ENCODE peak calls at places on chromosomes 12 and 14, in six cellular contexts. X is RWPE2; V is fibroblast of lung; A is thyroid gland; R is neural progenitor cell; Q is CD8-positive, alpha-beta memory T cell. T is an unnamed sample. For H3K36me3, the result is how much of the 10 kb centered on the place peaks cover.

GRCh38 chr12:127509066-127509778 is 757.7 kb upstream of the TMEM132C start:
- DNase-seq in X (no peak), V (peak), A (no peak), R (no peak), Q (no peak), T (no peak)

GRCh38 chr12:110657747-110658146 is 31.2 kb downstream of the HVCN1 start:
- DNase-seq in X (no peak), V (no peak), A (no peak), R (no peak), Q (no peak), T (no peak)

GRCh38 chr12:1613860-1614259 is 15.2 kb upstream of the WNT5B start:
- DNase-seq in X (no peak), V (no peak), A (no peak), R (no peak), Q (no peak), T (no peak)

GRCh38 chr14:68653754-68654153 is 139.1 kb downstream of the ZFP36L1 start:
- DNase-seq in X (no peak), V (no peak), A (no peak), R (no peak), Q (no peak), T (no peak)

GRCh38 chr12:19203013-19203412 is 73.5 kb downstream of the PLEKHA5 start:
- DNase-seq in X (no peak), V (no peak), A (no peak), R (no peak), Q (no peak), T (no peak)

GRCh38 chr12:52821826-52822660 is 8.1 kb upstream of the KRT4 start:
- DNase-seq in X (no peak), V (no peak), A (no peak), R (no peak), Q (no peak), T (no peak)

GRCh38 chr14:100640481-100641273 is 53.5 kb upstream of the BEGAIN start:
- DNase-seq in X (no peak), V (no peak), A (no peak), R (no peak), Q (peak), T (no peak)

GRCh38 chr12:76183459-76184186 is 99.1 kb upstream of the NAP1L1 start:
- DNase-seq in X (peak), V (peak), A (no peak), R (no peak), Q (no peak), T (no peak)

GRCh38 chr14:73295198-73295796 is 58.0 kb downstream of the PAPLN start:
- DNase-seq in X (no peak), V (peak), A (no peak), R (peak), Q (no peak), T (no peak)

GRCh38 chr14:104268725-104269436 is 130.5 kb downstream of the KIF26A start:
- DNase-seq in X (peak), V (no peak), A (peak), R (no peak), Q (no peak), T (no peak)

GRCh38 chr12:27965411-27965810 is 7.1 kb downstream of the PTHLH start:
- DNase-seq in X (no peak), V (no peak), A (no peak), R (no peak), Q (no peak), T (no peak)

GRCh38 chr12:113289361-113289760 is 45.5 kb downstream of the SLC8B1 start:
- DNase-seq in X (no peak), V (no peak), A (no peak), R (no peak), Q (no peak), T (no peak)

GRCh38 chr14:87503711-87504110 is 489.3 kb downstream of the GALC start:
- DNase-seq in X (no peak), V (no peak), A (no peak), R (no peak), Q (no peak), T (no peak)

GRCh38 chr12:30286345-30286926 is 409.2 kb downstream of the IPO8 start:
- DNase-seq in X (no peak), V (peak), A (no peak), R (peak), Q (no peak), T (peak)

GRCh38 chr14:78721756-78722455 is 551.7 kb downstream of the NRXN3 start:
- DNase-seq in X (no peak), V (no peak), A (no peak), R (no peak), Q (no peak), T (peak)

GRCh38 chr14:80621701-80622100 is 319.8 kb downstream of the CEP128 start:
- DNase-seq in X (no peak), V (peak), A (no peak), R (no peak), Q (no peak), T (no peak)

GRCh38 chr14:30402846-30403245 is 156.1 kb upstream of the G2E3 start:
- DNase-seq in X (no peak), V (no peak), A (no peak), R (no peak), Q (no peak), T (no peak)

GRCh38 chr12:5135126-5135525 is 91.4 kb downstream of the KCNA5 start:
- DNase-seq in X (no peak), V (no peak), A (no peak), R (no peak), Q (no peak), T (no peak)

GRCh38 chr14:53011053-53011462 is 60.2 kb upstream of the FERMT2 start:
- DNase-seq in X (peak), V (peak), A (peak), R (peak), Q (no peak), T (no peak)

GRCh38 chr12:19739195-19739776 is 300.0 kb downstream of the AEBP2 start:
- DNase-seq in X (no peak), V (peak), A (peak), R (peak), Q (no peak), T (peak)

GRCh38 chr14:81594012-81594411 is 60.4 kb upstream of the SEL1L start:
- DNase-seq in X (no peak), V (no peak), A (no peak), R (peak), Q (no peak), T (peak)

GRCh38 chr12:62533087-62533754 is 66.6 kb downstream of the MON2 start:
- DNase-seq in X (no peak), V (no peak), A (no peak), R (no peak), Q (no peak), T (no peak)

GRCh38 chr14:100532916-100533630 is 54.1 kb downstream of the BEGAIN start:
- DNase-seq in X (peak), V (peak), A (peak), R (no peak), Q (no peak), T (no peak)

GRCh38 chr12:102120564-102120873 is 536 bp downstream of the PARPBP start:
- DNase-seq in X (no peak), V (no peak), A (no peak), R (peak), Q (no peak), T (no peak)
- H3K4me3 ChIP-seq in X (peak), V (peak), A (peak), R (peak), Q (peak), T (peak)

DNA sequence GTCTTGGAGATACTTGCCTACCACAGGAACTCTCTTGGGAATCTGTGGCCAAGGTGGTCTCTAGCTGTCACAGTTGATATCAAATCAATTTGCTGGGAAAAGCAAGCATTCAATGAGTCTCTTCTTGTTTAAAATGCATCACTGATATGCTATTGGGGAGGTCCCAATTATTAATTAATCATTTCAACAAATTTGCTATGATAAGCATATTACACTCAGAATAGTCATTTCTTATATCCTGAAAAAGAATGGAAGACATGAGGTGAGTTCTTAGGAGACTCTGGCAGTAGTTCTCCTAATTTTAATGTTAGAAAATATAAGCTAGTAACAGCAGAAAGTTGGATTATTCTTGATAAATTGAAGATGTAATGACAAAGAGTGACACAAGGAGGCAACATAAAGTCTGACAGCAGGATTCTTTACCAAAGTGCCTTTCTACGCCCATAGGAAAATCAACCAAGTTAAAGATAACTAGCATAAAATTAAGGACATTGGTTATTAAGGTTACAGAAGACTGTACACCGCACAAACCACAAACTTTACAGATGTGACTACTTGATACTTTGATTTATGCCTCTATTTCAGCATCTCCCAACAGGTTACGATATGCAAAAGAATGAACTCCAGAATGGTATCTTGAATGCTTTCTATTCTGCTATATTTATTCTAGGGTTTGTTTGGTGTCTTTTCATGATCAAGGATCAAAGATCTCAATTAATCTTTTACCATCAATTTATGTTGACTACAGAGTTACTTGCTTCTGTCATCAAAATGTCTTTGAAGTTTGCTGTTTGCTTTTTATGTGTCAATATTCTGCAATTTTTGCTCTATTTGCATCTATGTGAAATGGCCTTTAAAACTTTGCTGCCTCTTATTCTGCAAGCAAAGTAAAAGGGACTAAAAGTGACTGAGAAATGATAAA is 349.6 kb upstream of the CLEC14A start:
- DNase-seq in X (no peak), V (peak), A (no peak), R (peak), Q (no peak), T (no peak)
- H3K36me3 ChIP-seq in X (under half), V (under half), A (under half), R (under half), Q (under half), T (under half)

GRCh38 chr12:109599087-109599486 is 25.5 kb downstream of the MVK start:
- DNase-seq in X (no peak), V (no peak), A (no peak), R (no peak), Q (no peak), T (no peak)

GRCh38 chr12:109597795-109598427 is 24.3 kb downstream of the MVK start:
- DNase-seq in X (peak), V (peak), A (peak), R (peak), Q (peak), T (peak)

GRCh38 chr12:109596418-109597244 is 23.0 kb downstream of the MVK start:
- DNase-seq in X (no peak), V (no peak), A (no peak), R (no peak), Q (no peak), T (peak)

GRCh38 chr12:109598428-109598854 is 24.8 kb downstream of the MVK start:
- DNase-seq in X (no peak), V (no peak), A (no peak), R (no peak), Q (no peak), T (no peak)

GRCh38 chr12:109597414-109597794 is 23.8 kb downstream of the MVK start:
- DNase-seq in X (no peak), V (no peak), A (no peak), R (no peak), Q (no peak), T (peak)
- H3K4me3 ChIP-seq in X (no peak), V (no peak), A (no peak), R (no peak), Q (no peak), T (no peak)

GRCh38 chr12:133156125-133156690 is 25.1 kb upstream of the ZNF268 start:
- DNase-seq in X (no peak), V (peak), A (no peak), R (no peak), Q (no peak), T (no peak)
- H3K36me3 ChIP-seq in X (under half), V (under half), A (half or more), R (half or more), Q (under half), T (half or more)